ENCODE peak calls at places on chromosomes 2 and 18, in eight cellular contexts. D is nucleus accumbens; I is HEK293T; G is endothelial cell of umbilical vein; B is chondrocyte; M is NCI-H1092 treated with DMSO at 0.1 percent for 48 hours; K is GM04503; O is stimulated activated CD4-positive, alpha-beta T cell treated with anti-CD3 and anti-CD28 coated beads, TNF-alpha, amount 100 ng/mL, for 4 hours. R is an unnamed sample.

GRCh38 chr2:127416486-127417001 is 1.7 kb upstream of the PROC start:
- DNase-seq in K (no peak), O (no peak), D (no peak), I (no peak), G (no peak), M (no peak), B (no peak), R (peak)

GRCh38 chr2:53559302-53559967 is 208.2 kb upstream of the CHAC2 start:
- DNase-seq in B (no peak), G (no peak), K (no peak), M (no peak), O (no peak), D (no peak), I (no peak), R (no peak)

GRCh38 chr18:75280427-75281280 is 70.1 kb downstream of the TSHZ1 start:
- DNase-seq in M (no peak), K (no peak), I (no peak), D (no peak), O (no peak), G (peak), B (no peak), R (no peak)

GRCh38 chr2:47373747-47374146 is 29.2 kb upstream of the MSH2 start:
- DNase-seq in B (no peak), K (no peak), I (peak), O (no peak), D (no peak), M (peak), G (no peak), R (peak)

GRCh38 chr2:186307871-186308270 is 178.2 kb upstream of the ZC3H15 start:
- DNase-seq in B (no peak), M (no peak), O (no peak), I (no peak), G (no peak), K (no peak), D (no peak), R (no peak)

GRCh38 chr2:102092518-102092917 is 50.0 kb upstream of the IL1R1 start:
- DNase-seq in B (no peak), K (no peak), M (no peak), G (no peak), I (no peak), D (no peak), O (no peak), R (no peak)

GRCh38 chr18:49907346-49907929 is 94.1 kb upstream of the ACAA2 start:
- DNase-seq in D (no peak), O (no peak), I (no peak), G (no peak), M (peak), K (no peak), B (no peak), R (no peak)

GRCh38 chr2:139018252-139018651 is 238.1 kb upstream of the NXPH2 start:
- DNase-seq in O (no peak), B (peak), K (no peak), G (no peak), I (no peak), D (no peak), M (no peak), R (no peak)

GRCh38 chr2:98795903-98796676 is 65.2 kb upstream of the MGAT4A start:
- DNase-seq in B (no peak), D (no peak), G (peak), O (no peak), M (no peak), K (no peak), I (no peak), R (no peak)

GRCh38 chr18:36628435-36629094 is 200.2 kb downstream of the TPGS2 start:
- DNase-seq in O (no peak), K (peak), D (no peak), B (no peak), G (no peak), I (no peak), M (no peak), R (no peak)

GRCh38 chr2:285506-285905 is 2.4 kb downstream of the ALKAL2 start:
- DNase-seq in B (no peak), O (no peak), M (no peak), G (no peak), D (no peak), K (peak), I (no peak), R (no peak)

GRCh38 chr2:25129901-25130520 is 38.4 kb downstream of the POMC start:
- DNase-seq in M (no peak), K (no peak), I (no peak), D (no peak), O (no peak), G (no peak), B (no peak), R (no peak)

GRCh38 chr2:74205586-74205985 is 7.2 kb downstream of the MTHFD2 start:
- DNase-seq in I (no peak), O (no peak), M (no peak), B (no peak), D (no peak), K (no peak), G (no peak), R (no peak)

GRCh38 chr18:76453057-76453561 is 41.9 kb downstream of the ZNF516 start:
- DNase-seq in O (no peak), M (no peak), G (no peak), D (no peak), B (no peak), I (no peak), K (no peak), R (no peak)

GRCh38 chr18:74226666-74227065 is 65.1 kb downstream of the CYB5A start:
- DNase-seq in D (no peak), I (no peak), G (no peak), M (no peak), B (no peak), K (no peak), O (no peak), R (no peak)

R was measured in NCI-H510A treated with DMSO at 0.1 percent for 48 hours.